ENCODE peak calls at places on chromosomes 7 and 10, in four cellular contexts. A is stomach, N is AG10803, M is GM06990. W is an unnamed sample.

GRCh38 chr7:1386623-1387220 is 72.5 kb downstream of the MICALL2 start:
- DNase-seq in A (no peak), N (no peak), M (no peak), W (no peak)

GRCh38 chr7:38748056-38748610 is 117.0 kb upstream of the AMPH start:
- DNase-seq in N (peak), A (no peak), M (no peak), W (no peak)

GRCh38 chr10:68981074-68981473 is 7.5 kb upstream of the KIFBP start:
- DNase-seq in N (no peak), A (no peak), M (no peak), W (no peak)

GRCh38 chr7:30681262-30682130 is 760 bp downstream of the CRHR2 start:
- DNase-seq in A (no peak), N (no peak), M (no peak), W (no peak)

GRCh38 chr10:57222129-57222528 is 861.1 kb upstream of the ZWINT start:
- DNase-seq in N (no peak), M (no peak), A (no peak), W (no peak)

GRCh38 chr7:135245226-135245625 is 11.6 kb downstream of the STRA8 start:
- DNase-seq in N (no peak), A (no peak), M (no peak), W (no peak)

GRCh38 chr10:62098278-62099121 is 170.1 kb downstream of the RTKN2 start:
- DNase-seq in A (no peak), M (no peak), N (no peak), W (no peak)

GRCh38 chr7:24052572-24053223 is 231.3 kb upstream of the NPY start:
- DNase-seq in A (no peak), N (peak), M (no peak), W (no peak)

GRCh38 chr7:27201231-27202017 is 1.5 kb upstream of the HOXA13 start:
- DNase-seq in A (no peak), N (no peak), M (no peak), W (no peak)

GRCh38 chr10:3682745-3683144 is 102.3 kb downstream of the KLF6 start:
- DNase-seq in M (no peak), A (no peak), N (no peak), W (no peak)

GRCh38 chr10:3935141-3935540 is 150.1 kb upstream of the KLF6 start:
- DNase-seq in N (peak), M (peak), A (no peak), W (peak)

GRCh38 chr10:119375574-119376265 is 166.8 kb downstream of the RGS10 start:
- DNase-seq in M (no peak), A (peak), N (peak), W (no peak)

GRCh38 chr7:139526578-139527544 is 3.4 kb downstream of the CLEC2L start:
- DNase-seq in N (peak), M (no peak), A (no peak), W (no peak)

GRCh38 chr7:82534687-82535086 is 91.1 kb upstream of the CACNA2D1 start:
- DNase-seq in M (no peak), N (peak), A (no peak), W (no peak)

GRCh38 chr10:37704566-37704965 is 152.8 kb downstream of the ZNF248 start:
- DNase-seq in M (no peak), A (no peak), N (no peak), W (no peak)

GRCh38 chr10:43202224-43202656 is 64.0 kb downstream of the CSGALNACT2 start:
- DNase-seq in M (peak), A (peak), N (peak), W (peak)

GRCh38 chr7:91628742-91629141 is 251.8 kb downstream of the MTERF1 start:
- DNase-seq in N (no peak), A (peak), M (no peak), W (no peak)

GRCh38 chr10:10777723-10778122 is 239.9 kb upstream of the CELF2 start:
- DNase-seq in N (no peak), M (no peak), A (no peak), W (no peak)

GRCh38 chr10:70584366-70584765 is 18.2 kb downstream of the PRF1 start:
- DNase-seq in N (no peak), A (no peak), M (no peak), W (no peak)

GRCh38 chr7:121329460-121330052 is 756 bp downstream of the WNT16 start:
- DNase-seq in M (peak), A (peak), N (no peak), W (peak)

GRCh38 chr10:67612577-67613537 is 83.1 kb downstream of the CTNNA3 start:
- DNase-seq in N (peak), A (no peak), M (peak), W (peak)

GRCh38 chr10:24249829-24250415 is 41.0 kb downstream of the KIAA1217 start:
- DNase-seq in M (no peak), N (peak), A (no peak), W (no peak)
- TF ChIP-seq CTCF in M (no peak), N (no peak), A (no peak), W (no peak)

GRCh38 chr7:74059681-74060588 is 23.7 kb upstream of the LIMK1 start:
- DNase-seq in N (no peak), A (peak), M (no peak), W (no peak)
- TF ChIP-seq CTCF in N (no peak), A (no peak), M (no peak), W (no peak)

GRCh38 chr10:58588673-58589265 is 76.1 kb downstream of the BICC1 start:
- DNase-seq in A (no peak), M (no peak), N (no peak), W (no peak)
- TF ChIP-seq CTCF in A (no peak), M (no peak), N (no peak), W (no peak)

DNA sequence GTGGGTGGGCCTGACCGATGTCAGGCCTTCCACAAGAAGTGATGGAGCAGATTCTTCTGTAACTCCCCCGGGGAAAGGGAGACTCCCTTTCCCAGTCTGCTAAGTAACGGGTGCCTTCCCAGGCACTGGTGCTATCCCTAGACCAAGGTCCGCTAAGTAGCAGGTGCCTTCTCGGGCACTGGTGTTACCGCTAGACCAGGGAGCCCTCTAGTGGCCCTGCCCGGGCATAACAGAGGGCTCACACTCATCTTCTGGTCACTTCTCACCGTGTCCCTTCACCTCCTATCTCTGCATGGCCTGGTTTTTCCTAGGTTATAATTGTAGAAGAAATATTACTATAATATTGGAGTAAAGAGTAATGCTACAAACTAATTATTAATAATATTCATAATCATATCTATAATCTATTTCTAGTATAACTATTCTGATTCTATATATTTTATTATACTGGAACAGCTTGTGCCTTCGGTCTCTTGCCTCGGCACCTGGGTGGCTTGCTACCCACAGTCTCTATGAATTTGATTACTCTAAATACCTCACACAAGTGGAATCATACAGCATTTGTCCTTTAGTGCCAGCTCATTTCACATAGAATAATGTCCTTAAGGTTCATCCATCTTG is 1378.7 kb downstream of the XPNPEP1 start:
- DNase-seq in N (peak), A (peak), M (no peak), W (peak)
- TF ChIP-seq CTCF in N (peak), A (no peak), M (peak), W (peak)

DNA sequence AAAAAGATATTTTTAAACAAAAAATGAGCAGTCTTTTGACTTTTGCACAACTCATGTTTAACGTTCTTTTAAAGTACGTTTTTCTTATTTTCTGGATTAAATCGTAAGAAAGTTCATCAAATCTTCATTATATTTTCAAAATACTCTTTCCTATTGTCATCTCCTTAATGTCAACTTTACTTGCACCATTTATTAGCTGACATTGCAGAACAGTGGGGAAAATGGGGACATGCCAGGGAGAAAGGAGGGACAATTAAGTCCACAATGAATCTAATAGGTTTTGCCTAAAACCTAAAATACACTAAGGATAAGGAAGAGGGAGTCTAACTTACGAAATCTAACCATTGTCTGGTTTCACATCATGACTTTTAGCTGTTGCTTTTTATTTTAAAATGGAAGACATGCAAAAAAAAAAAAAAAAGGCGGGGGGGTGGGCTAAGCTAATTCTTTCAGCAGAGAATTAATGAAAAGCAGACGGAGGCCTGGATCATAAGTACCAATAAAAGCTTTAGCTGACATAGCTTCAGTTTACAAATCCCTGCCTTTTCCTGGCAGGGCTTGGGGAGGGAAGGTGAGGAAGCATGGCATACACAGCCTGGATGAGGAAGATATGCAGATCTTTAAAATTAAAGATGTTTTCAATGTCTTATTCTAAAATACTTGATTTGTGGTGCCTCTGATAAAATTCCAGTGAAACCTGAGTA is 57.1 kb downstream of the ICA1 start:
- DNase-seq in N (peak), M (no peak), A (no peak), W (no peak)
- TF ChIP-seq CTCF in N (no peak), M (no peak), A (no peak), W (no peak)

GRCh38 chr10:124612611-124613498 is 131.3 kb downstream of the FAM53B start:
- DNase-seq in A (no peak), M (no peak), N (no peak), W (no peak)
- TF ChIP-seq CTCF in A (no peak), M (no peak), N (no peak), W (no peak)

GRCh38 chr10:103983367-103983911 is 16.5 kb downstream of the SLK start:
- DNase-seq in M (peak), N (no peak), A (no peak), W (peak)
- TF ChIP-seq CTCF in M (no peak), N (no peak), A (no peak), W (no peak)

DNA sequence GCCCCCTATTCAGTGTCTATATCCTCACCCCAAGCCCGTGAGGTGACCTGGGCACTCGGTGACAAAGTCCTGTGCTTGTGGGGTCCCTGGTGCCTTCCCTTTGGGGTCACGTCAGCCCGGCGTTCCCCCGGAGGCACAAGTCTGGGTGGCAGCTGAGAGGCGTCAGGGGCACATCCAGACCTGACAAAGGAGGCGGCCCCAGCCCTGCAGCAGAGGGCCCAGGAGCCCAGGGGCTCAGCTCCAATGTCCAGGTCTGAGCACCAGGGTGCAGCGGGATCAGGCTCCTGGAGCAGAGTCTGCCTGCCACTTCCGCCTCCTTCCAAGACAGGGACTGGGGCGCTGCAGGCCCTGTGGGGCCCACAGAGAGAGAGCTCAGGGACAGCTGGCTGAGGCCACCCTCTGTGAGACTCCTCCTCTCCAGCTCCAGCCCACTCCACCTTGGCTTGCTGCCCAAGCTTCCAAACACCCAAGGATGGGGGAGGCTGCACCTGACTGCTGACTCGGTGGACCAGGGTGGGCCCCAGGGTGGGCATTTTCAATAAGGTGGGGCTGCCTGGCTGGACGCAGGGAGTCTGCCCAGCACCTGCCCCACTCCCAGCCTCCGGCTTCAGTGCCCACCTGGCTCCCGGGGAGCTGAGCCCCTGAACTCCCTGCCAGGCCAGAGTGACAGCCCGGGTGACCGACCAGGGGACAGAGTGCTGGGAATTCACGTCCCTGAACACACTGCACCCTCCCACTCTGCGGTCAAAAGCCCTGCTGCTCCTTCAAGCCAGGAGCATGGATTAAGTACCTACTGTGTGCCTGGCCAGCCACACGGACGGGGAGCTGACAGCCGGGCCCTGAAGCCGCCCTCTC is 1.0 kb upstream of the KNDC1 start:
- DNase-seq in N (no peak), A (no peak), M (no peak), W (no peak)
- TF ChIP-seq CTCF in N (no peak), A (no peak), M (no peak), W (no peak)

GRCh38 chr10:103941801-103942200 is 23.8 kb upstream of the STN1 start:
- DNase-seq in A (no peak), N (no peak), M (no peak), W (no peak)
- TF ChIP-seq CTCF in A (no peak), N (no peak), M (no peak), W (no peak)

DNA sequence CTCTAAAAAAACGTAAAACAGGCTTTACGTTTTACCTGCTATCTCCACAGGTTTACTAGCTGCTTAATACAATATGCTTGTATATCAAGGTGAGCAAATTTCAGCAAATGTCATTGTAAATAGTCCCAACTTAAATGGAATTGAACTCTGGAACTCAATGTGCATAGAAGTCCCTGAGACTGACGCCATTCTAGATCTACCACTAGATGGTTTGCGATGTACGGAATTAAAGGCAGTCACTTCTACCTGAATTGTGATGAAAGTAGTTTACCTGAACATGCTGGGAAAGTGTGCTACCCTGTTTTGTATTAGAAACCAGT is 837 bp upstream of the SNX13 start:
- DNase-seq in A (no peak), N (no peak), M (no peak), W (no peak)
- TF ChIP-seq CTCF in A (no peak), N (peak), M (no peak), W (no peak)

W was measured in GM20000.